ENCODE peak calls at places on chromosomes 6 and 20, in seven cellular contexts. E is bronchial epithelial cell; Z is esophagus squamous epithelium; I is activated CD8-positive, alpha-beta T cell treated with anti-CD3 and anti-CD28 coated beads for 36 hours; H is astrocyte of the cerebellum; L is ascending aorta; S is prostate gland. U is an unnamed sample.

GRCh38 chr6:1179571-1180459 is 132.1 kb upstream of the FOXQ1 start:
- DNase-seq in I (no peak), L (no peak), Z (no peak), H (no peak), S (no peak), E (peak), U (no peak)

GRCh38 chr20:11261533-11262000 is 587.8 kb upstream of the JAG1 start:
- DNase-seq in Z (no peak), I (no peak), E (peak), L (no peak), H (peak), S (no peak), U (no peak)

GRCh38 chr6:94045473-94045872 is 626.1 kb upstream of the EPHA7 start:
- DNase-seq in S (no peak), Z (no peak), I (no peak), L (no peak), E (no peak), H (no peak), U (no peak)

GRCh38 chr6:132818404-132819359 is 4.3 kb downstream of the RPS12 start:
- DNase-seq in Z (no peak), E (no peak), I (peak), H (no peak), L (no peak), S (no peak), U (no peak)

GRCh38 chr6:9121551-9121950 is 686.2 kb upstream of the SLC35B3 start:
- DNase-seq in E (peak), S (no peak), Z (no peak), H (no peak), I (no peak), L (no peak), U (no peak)

GRCh38 chr6:147586044-147586443 is 77.6 kb downstream of the SAMD5 start:
- DNase-seq in E (peak), Z (no peak), L (no peak), S (peak), H (peak), I (no peak), U (no peak)

GRCh38 chr20:49712918-49713778 is 530 bp downstream of the B4GALT5 start:
- DNase-seq in I (peak), S (peak), H (no peak), Z (no peak), L (peak), E (no peak), U (no peak)

GRCh38 chr6:5557506-5557905 is 296.2 kb downstream of the FARS2 start:
- DNase-seq in H (no peak), L (no peak), E (no peak), I (no peak), S (no peak), Z (no peak), U (no peak)

GRCh38 chr6:26394289-26394688 is 7.8 kb upstream of the BTN3A1 start:
- DNase-seq in Z (no peak), I (no peak), S (no peak), H (peak), E (peak), L (no peak), U (no peak)

GRCh38 chr6:47165918-47166317 is 123.8 kb upstream of the ADGRF1 start:
- DNase-seq in H (no peak), I (no peak), S (no peak), E (no peak), Z (no peak), L (no peak), U (no peak)

GRCh38 chr6:149131891-149132290 is 185.6 kb upstream of the TAB2 start:
- DNase-seq in I (no peak), L (no peak), E (no peak), H (no peak), S (no peak), Z (no peak), U (no peak)

GRCh38 chr6:132418566-132418965 is 17.3 kb upstream of the MOXD1 start:
- DNase-seq in E (no peak), H (no peak), Z (no peak), I (no peak), L (no peak), S (no peak), U (no peak)

GRCh38 chr6:154030646-154031045 is 8.4 kb upstream of the OPRM1 start:
- DNase-seq in H (no peak), S (no peak), L (no peak), Z (no peak), I (no peak), E (no peak), U (no peak)

GRCh38 chr6:154593122-154593521 is 82.6 kb upstream of the CNKSR3 start:
- DNase-seq in L (no peak), H (no peak), S (no peak), E (no peak), Z (no peak), I (no peak), U (no peak)

GRCh38 chr6:148435386-148435785 is 92.7 kb downstream of the SASH1 start:
- DNase-seq in Z (no peak), S (no peak), L (no peak), E (peak), H (no peak), I (no peak), U (no peak)

GRCh38 chr20:36385503-36385902 is 79.4 kb downstream of the DLGAP4 start:
- DNase-seq in Z (no peak), H (no peak), S (no peak), E (no peak), L (no peak), I (no peak), U (no peak)

GRCh38 chr20:36386236-36386635 is 80.1 kb downstream of the DLGAP4 start:
- DNase-seq in L (no peak), H (no peak), S (no peak), Z (no peak), I (no peak), E (no peak), U (no peak)

GRCh38 chr20:36378686-36379085 is 72.5 kb downstream of the DLGAP4 start:
- DNase-seq in I (no peak), L (no peak), S (no peak), H (no peak), Z (no peak), E (no peak), U (no peak)

GRCh38 chr20:36384022-36384619 is 78.0 kb downstream of the DLGAP4 start:
- DNase-seq in H (no peak), E (peak), S (no peak), L (no peak), Z (no peak), I (peak), U (peak)
- TF ChIP-seq CTCF in H (peak), E (peak), S (no peak), L (no peak), Z (no peak), I (no peak), U (no peak)

DNA sequence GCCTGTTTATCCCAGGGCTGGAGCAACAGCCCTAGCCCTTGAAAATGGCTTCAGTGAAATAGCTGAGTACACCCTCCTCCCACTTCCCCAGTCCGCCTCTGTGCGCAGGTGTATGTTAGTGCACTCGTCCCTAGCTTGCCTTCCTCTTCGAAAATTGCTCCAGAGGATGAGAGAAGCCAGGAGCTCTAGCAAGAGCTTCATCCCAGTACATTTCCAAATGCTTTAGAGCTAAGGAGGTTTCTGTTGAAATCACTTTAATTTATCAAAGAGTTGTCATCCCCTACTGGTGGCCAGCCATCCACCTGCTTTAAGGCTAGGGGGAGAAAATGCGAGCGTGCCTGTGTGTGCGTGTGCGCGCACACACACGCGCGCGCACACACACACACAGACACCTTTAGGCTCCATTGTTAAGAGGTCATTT is 5.4 kb upstream of the POU3F2 start:
- DNase-seq in I (no peak), S (no peak), L (no peak), E (no peak), H (no peak), Z (no peak), U (no peak)
- TF ChIP-seq CTCF in I (no peak), S (no peak), L (no peak), E (no peak), H (no peak), Z (no peak), U (no peak)

GRCh38 chr20:62901891-62902290 is 24.4 kb downstream of the DIDO1 start:
- DNase-seq in I (no peak), E (no peak), L (no peak), Z (no peak), S (no peak), H (no peak), U (no peak)

GRCh38 chr20:62900692-62901584 is 25.4 kb downstream of the DIDO1 start:
- DNase-seq in Z (no peak), L (no peak), E (peak), H (no peak), S (peak), I (peak), U (no peak)

GRCh38 chr20:62898970-62899632 is 27.2 kb downstream of the DIDO1 start:
- DNase-seq in E (no peak), Z (no peak), I (peak), H (no peak), S (no peak), L (no peak), U (no peak)

GRCh38 chr20:62899633-62900051 is 26.7 kb downstream of the DIDO1 start:
- DNase-seq in E (no peak), L (no peak), Z (no peak), I (no peak), S (no peak), H (no peak), U (no peak)

DNA sequence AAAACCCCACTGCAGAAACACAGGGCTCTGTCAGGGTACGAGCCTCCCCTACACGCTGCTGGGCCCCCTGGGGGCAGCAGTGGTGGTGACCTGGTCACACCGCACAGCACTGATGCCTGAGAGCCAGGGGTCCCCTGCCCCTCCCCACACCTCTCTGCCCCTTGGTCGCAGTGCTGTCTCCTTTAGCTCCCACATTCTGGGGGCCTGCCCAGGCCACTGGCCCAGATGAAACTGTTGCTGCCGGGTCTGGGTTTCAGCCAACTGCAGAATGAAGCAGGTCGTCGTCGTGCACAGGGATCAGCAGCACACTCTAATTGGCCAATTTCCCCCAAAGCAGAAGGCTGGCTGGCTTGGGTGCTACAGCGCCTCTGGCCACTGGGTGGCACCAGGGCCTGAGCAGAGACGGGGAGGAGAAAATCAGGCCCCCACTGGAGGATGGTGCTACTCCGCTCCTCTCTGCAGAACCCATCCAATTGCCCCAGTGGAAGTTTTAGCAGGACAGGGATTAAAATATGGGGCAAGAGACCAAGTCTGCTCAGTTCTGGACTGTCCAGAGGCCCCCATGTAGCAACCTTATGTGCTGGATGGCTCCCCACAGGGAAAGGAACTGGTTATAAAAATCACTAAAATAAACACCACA is 26.1 kb downstream of the DIDO1 start:
- DNase-seq in E (peak), Z (no peak), S (peak), H (no peak), L (peak), I (peak), U (peak)
- TF ChIP-seq CTCF in E (peak), Z (peak), S (peak), H (peak), L (peak), I (peak), U (peak)

GRCh38 chr6:124132256-124132655 is 328.6 kb downstream of the NKAIN2 start:
- DNase-seq in H (peak), E (no peak), L (no peak), S (no peak), I (no peak), Z (no peak), U (no peak)
- TF ChIP-seq CTCF in H (no peak), E (no peak), L (no peak), S (no peak), I (no peak), Z (no peak), U (no peak)

GRCh38 chr6:108175592-108176279 is 9.9 kb downstream of the NR2E1 start:
- DNase-seq in H (no peak), S (no peak), Z (no peak), I (peak), E (no peak), L (peak), U (no peak)
- TF ChIP-seq CTCF in H (no peak), S (peak), Z (peak), I (no peak), E (no peak), L (no peak), U (no peak)

GRCh38 chr20:46701556-46701955 is 7.9 kb upstream of the SLC2A10 start:
- DNase-seq in Z (no peak), S (no peak), L (no peak), I (no peak), H (no peak), E (no peak), U (no peak)

GRCh38 chr20:46698788-46699187 is 9.5 kb upstream of the TP53RK start:
- DNase-seq in L (no peak), E (no peak), I (no peak), H (no peak), Z (no peak), S (no peak), U (no peak)

GRCh38 chr20:46701057-46701456 is 8.4 kb upstream of the SLC2A10 start:
- DNase-seq in E (no peak), I (no peak), S (no peak), L (no peak), H (no peak), Z (no peak), U (no peak)

GRCh38 chr20:46700481-46700880 is 9.0 kb upstream of the SLC2A10 start:
- DNase-seq in Z (no peak), I (no peak), S (no peak), L (no peak), E (no peak), H (no peak), U (no peak)

DNA sequence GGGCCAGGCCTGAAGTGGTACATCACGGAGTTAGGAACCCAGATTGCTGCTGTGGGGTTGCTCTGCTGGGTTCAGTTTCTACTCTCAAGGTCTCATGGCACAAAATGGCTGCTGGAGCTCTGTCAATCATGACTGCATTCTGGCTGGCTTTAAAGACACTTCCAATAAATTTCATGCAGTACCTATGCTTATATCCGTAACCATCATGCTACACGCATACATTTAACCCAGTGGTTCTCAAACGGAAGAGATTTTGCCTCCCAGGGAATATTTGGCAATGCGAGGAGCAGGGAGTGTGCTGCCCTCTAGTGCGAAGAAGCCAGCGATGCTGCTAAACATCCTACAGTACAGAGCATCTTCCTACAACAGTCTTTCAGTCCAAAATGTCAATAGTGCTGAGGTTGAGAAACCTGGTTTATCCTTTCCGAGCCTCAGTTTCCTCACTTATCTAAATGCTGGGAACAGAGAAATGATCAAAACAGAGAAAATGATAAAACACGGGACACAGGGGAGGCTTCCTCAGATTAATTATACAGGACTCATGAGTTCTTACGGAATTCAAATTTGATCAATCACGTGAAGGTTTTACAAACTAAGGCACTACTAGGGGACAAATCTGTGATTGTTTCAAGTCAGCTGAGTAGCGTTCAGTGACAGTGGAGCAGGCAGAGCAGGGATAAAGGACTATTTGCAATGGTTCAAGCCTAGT is 9.6 kb upstream of the SLC2A10 start:
- DNase-seq in S (no peak), L (no peak), H (no peak), E (peak), Z (no peak), I (peak), U (no peak)
- TF ChIP-seq CTCF in S (peak), L (peak), H (peak), E (peak), Z (peak), I (peak), U (no peak)